ENCODE peak calls at places on chromosomes 12 and 14, in nine cellular contexts. One of them, this sample, is unnamed.

GRCh38 chr12:106416273-106416672 is 58.7 kb downstream of the POLR3B start:
- DNase-seq in right atrium auricular region: no peak
- DNase-seq in fibroblast of mammary gland: no peak
- DNase-seq in psoas muscle: no peak
- DNase-seq in cardiac muscle cell: peak
- DNase-seq in AG10803: peak
- DNase-seq in right lobe of liver: no peak
- DNase-seq in stomach: no peak
- DNase-seq in mammary epithelial cell: no peak
- DNase-seq in this sample: no peak

GRCh38 chr12:125262866-125263265 is 197.6 kb downstream of the AACS start:
- DNase-seq in right atrium auricular region: no peak
- DNase-seq in fibroblast of mammary gland: no peak
- DNase-seq in psoas muscle: no peak
- DNase-seq in cardiac muscle cell: no peak
- DNase-seq in AG10803: no peak
- DNase-seq in right lobe of liver: no peak
- DNase-seq in stomach: no peak
- DNase-seq in mammary epithelial cell: no peak
- DNase-seq in this sample: no peak

GRCh38 chr12:130589391-130590317 is 126.4 kb downstream of the RIMBP2 start:
- DNase-seq in right atrium auricular region: no peak
- DNase-seq in fibroblast of mammary gland: no peak
- DNase-seq in psoas muscle: no peak
- DNase-seq in cardiac muscle cell: no peak
- DNase-seq in AG10803: no peak
- DNase-seq in right lobe of liver: no peak
- DNase-seq in stomach: no peak
- DNase-seq in mammary epithelial cell: no peak
- DNase-seq in this sample: peak

GRCh38 chr12:537772-538171 is 78.0 kb downstream of the B4GALNT3 start:
- DNase-seq in right atrium auricular region: no peak
- DNase-seq in fibroblast of mammary gland: no peak
- DNase-seq in psoas muscle: no peak
- DNase-seq in cardiac muscle cell: no peak
- DNase-seq in AG10803: no peak
- DNase-seq in right lobe of liver: no peak
- DNase-seq in stomach: peak
- DNase-seq in mammary epithelial cell: peak
- DNase-seq in this sample: no peak

GRCh38 chr14:104932676-104933631 is 8.3 kb downstream of the PLD4 start:
- DNase-seq in right atrium auricular region: peak
- DNase-seq in fibroblast of mammary gland: peak
- DNase-seq in psoas muscle: peak
- DNase-seq in cardiac muscle cell: peak
- DNase-seq in AG10803: peak
- DNase-seq in right lobe of liver: peak
- DNase-seq in stomach: peak
- DNase-seq in mammary epithelial cell: peak
- DNase-seq in this sample: peak

GRCh38 chr12:26786491-26787124 is 46.4 kb downstream of the ITPR2 start:
- DNase-seq in right atrium auricular region: no peak
- DNase-seq in fibroblast of mammary gland: peak
- DNase-seq in psoas muscle: no peak
- DNase-seq in cardiac muscle cell: no peak
- DNase-seq in AG10803: no peak
- DNase-seq in right lobe of liver: no peak
- DNase-seq in stomach: no peak
- DNase-seq in mammary epithelial cell: no peak
- DNase-seq in this sample: no peak

GRCh38 chr12:63045020-63045860 is 105.8 kb downstream of the AVPR1A start:
- DNase-seq in right atrium auricular region: no peak
- DNase-seq in fibroblast of mammary gland: peak
- DNase-seq in psoas muscle: no peak
- DNase-seq in cardiac muscle cell: peak
- DNase-seq in AG10803: peak
- DNase-seq in right lobe of liver: no peak
- DNase-seq in stomach: no peak
- DNase-seq in mammary epithelial cell: peak
- DNase-seq in this sample: no peak

GRCh38 chr12:50732591-50732990 is 31.3 kb upstream of the ATF1 start:
- DNase-seq in right atrium auricular region: no peak
- DNase-seq in fibroblast of mammary gland: peak
- DNase-seq in psoas muscle: no peak
- DNase-seq in cardiac muscle cell: peak
- DNase-seq in AG10803: peak
- DNase-seq in right lobe of liver: no peak
- DNase-seq in stomach: no peak
- DNase-seq in mammary epithelial cell: peak
- DNase-seq in this sample: no peak

GRCh38 chr12:55938826-55939501 is 8.0 kb downstream of the DGKA start:
- DNase-seq in right atrium auricular region: no peak
- DNase-seq in fibroblast of mammary gland: no peak
- DNase-seq in psoas muscle: no peak
- DNase-seq in cardiac muscle cell: no peak
- DNase-seq in AG10803: no peak
- DNase-seq in right lobe of liver: no peak
- DNase-seq in stomach: no peak
- DNase-seq in mammary epithelial cell: no peak
- DNase-seq in this sample: no peak

GRCh38 chr12:56338643-56339422 is at the start of gene IL23A:
- DNase-seq in right atrium auricular region: no peak
- DNase-seq in fibroblast of mammary gland: no peak
- DNase-seq in psoas muscle: no peak
- DNase-seq in cardiac muscle cell: no peak
- DNase-seq in AG10803: no peak
- DNase-seq in right lobe of liver: no peak
- DNase-seq in stomach: no peak
- DNase-seq in mammary epithelial cell: peak
- DNase-seq in this sample: peak

DNA sequence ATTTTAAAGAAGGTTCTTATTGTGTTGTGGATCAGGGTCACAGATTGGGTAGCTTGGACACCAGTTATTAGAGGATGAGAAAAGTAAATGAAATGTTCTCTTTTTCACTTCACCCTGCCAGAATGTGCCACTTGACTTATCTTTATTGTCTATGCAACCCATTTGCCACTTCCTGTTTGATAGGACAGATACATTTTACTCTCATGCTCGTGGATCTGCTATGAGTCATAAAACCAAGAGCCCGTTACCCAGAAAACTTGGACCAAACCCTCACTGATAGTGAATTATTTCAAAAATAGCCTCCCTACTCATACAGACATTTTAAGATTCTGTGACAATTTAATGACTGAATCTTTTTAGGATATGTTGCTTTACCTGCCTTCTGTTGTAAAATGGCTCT is 1.8 kb downstream of the ISCA2 start:
- DNase-seq in right atrium auricular region: no peak
- DNase-seq in fibroblast of mammary gland: no peak
- DNase-seq in psoas muscle: no peak
- DNase-seq in cardiac muscle cell: no peak
- DNase-seq in AG10803: no peak
- DNase-seq in right lobe of liver: no peak
- DNase-seq in stomach: no peak
- DNase-seq in mammary epithelial cell: no peak
- DNase-seq in this sample: no peak
- H3K4me3 ChIP-seq in right atrium auricular region: no peak
- H3K4me3 ChIP-seq in fibroblast of mammary gland: no peak
- H3K4me3 ChIP-seq in psoas muscle: no peak
- H3K4me3 ChIP-seq in cardiac muscle cell: no peak
- H3K4me3 ChIP-seq in AG10803: no peak
- H3K4me3 ChIP-seq in right lobe of liver: no peak
- H3K4me3 ChIP-seq in stomach: no peak
- H3K4me3 ChIP-seq in mammary epithelial cell: no peak
- H3K4me3 ChIP-seq in this sample: no peak

DNA sequence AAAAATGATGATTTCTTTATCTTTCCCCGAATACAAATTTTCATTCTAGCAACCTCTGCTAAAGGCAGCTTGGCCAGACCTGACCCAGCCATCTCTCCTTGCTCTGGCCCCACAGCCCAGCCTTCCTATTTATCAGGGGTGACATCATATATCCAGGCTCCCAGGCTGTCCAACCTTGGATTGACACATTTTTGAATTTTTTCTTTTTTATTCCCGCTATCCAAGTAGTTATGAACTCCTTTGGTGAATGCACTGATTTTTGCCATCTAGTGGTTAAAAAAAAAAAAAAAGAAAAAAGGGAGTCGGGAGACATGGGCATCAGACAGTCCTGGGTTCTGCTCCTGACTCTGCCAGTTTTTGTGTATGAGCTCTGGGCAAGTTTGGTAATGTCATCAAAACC is 120.5 kb downstream of the PTPN11 start:
- DNase-seq in right atrium auricular region: no peak
- DNase-seq in fibroblast of mammary gland: no peak
- DNase-seq in psoas muscle: no peak
- DNase-seq in cardiac muscle cell: no peak
- DNase-seq in AG10803: no peak
- DNase-seq in right lobe of liver: no peak
- DNase-seq in stomach: no peak
- DNase-seq in mammary epithelial cell: no peak
- DNase-seq in this sample: no peak
- TF ChIP-seq CTCF in right atrium auricular region: no peak
- TF ChIP-seq CTCF in fibroblast of mammary gland: peak
- TF ChIP-seq CTCF in psoas muscle: no peak
- TF ChIP-seq CTCF in cardiac muscle cell: peak
- TF ChIP-seq CTCF in AG10803: no peak
- TF ChIP-seq CTCF in right lobe of liver: no peak
- TF ChIP-seq CTCF in stomach: no peak
- TF ChIP-seq CTCF in mammary epithelial cell: no peak
- TF ChIP-seq CTCF in this sample: no peak

GRCh38 chr14:100827140-100827517 is 1.2 kb downstream of the MEG3 start:
- DNase-seq in right atrium auricular region: no peak
- DNase-seq in fibroblast of mammary gland: no peak
- DNase-seq in psoas muscle: no peak
- DNase-seq in cardiac muscle cell: peak
- DNase-seq in AG10803: no peak
- DNase-seq in right lobe of liver: no peak
- DNase-seq in stomach: no peak
- DNase-seq in mammary epithelial cell: no peak
- DNase-seq in this sample: no peak

GRCh38 chr14:100826371-100827139 is 637 bp downstream of the MEG3 start:
- DNase-seq in right atrium auricular region: no peak
- DNase-seq in fibroblast of mammary gland: no peak
- DNase-seq in psoas muscle: no peak
- DNase-seq in cardiac muscle cell: no peak
- DNase-seq in AG10803: peak
- DNase-seq in right lobe of liver: no peak
- DNase-seq in stomach: no peak
- DNase-seq in mammary epithelial cell: no peak
- DNase-seq in this sample: no peak

GRCh38 chr14:100828448-100828834 is 2.5 kb downstream of the MEG3 start:
- DNase-seq in right atrium auricular region: no peak
- DNase-seq in fibroblast of mammary gland: no peak
- DNase-seq in psoas muscle: no peak
- DNase-seq in cardiac muscle cell: no peak
- DNase-seq in AG10803: no peak
- DNase-seq in right lobe of liver: no peak
- DNase-seq in stomach: no peak
- DNase-seq in mammary epithelial cell: no peak
- DNase-seq in this sample: no peak

GRCh38 chr14:100825691-100826331 is at the start of gene MEG3:
- DNase-seq in right atrium auricular region: peak
- DNase-seq in fibroblast of mammary gland: peak
- DNase-seq in psoas muscle: peak
- DNase-seq in cardiac muscle cell: peak
- DNase-seq in AG10803: peak
- DNase-seq in right lobe of liver: no peak
- DNase-seq in stomach: no peak
- DNase-seq in mammary epithelial cell: no peak
- DNase-seq in this sample: no peak

DNA sequence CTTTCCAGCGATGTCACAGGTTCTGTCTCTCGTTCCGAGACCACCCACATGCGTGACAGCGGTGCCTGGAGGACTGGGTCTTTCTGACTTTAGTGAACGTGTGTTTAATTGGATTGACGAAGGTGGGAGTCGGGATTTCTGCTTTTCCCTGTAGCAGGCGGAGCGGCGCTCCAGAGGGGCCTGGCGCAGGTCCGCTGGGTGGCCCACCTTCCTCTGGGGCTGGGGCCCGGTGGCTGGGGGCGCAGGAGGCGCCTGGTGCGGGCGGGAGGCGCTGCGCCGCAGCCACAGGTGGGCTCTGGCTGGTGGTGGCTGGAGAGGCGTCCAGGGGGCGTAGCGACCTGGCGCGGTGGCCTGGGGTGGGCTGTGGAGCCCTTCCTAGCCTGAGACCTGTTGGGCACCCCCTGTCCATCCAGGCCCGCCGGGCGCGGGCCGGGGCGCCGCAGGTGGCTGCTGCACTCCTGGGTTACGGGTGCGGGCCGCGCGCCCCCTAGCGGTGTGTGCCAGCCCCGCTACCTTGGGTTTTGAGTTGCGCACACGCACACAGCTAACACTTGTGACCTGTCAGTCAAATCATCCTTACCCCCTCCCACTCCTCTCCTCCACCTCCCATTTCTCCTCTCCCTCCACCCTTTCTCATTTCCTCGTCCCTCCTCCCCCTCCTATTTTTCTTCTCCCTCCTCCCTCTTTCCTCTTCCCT is 2.0 kb downstream of the MEG3 start:
- DNase-seq in right atrium auricular region: no peak
- DNase-seq in fibroblast of mammary gland: peak
- DNase-seq in psoas muscle: no peak
- DNase-seq in cardiac muscle cell: peak
- DNase-seq in AG10803: peak
- DNase-seq in right lobe of liver: no peak
- DNase-seq in stomach: no peak
- DNase-seq in mammary epithelial cell: peak
- DNase-seq in this sample: no peak
- H3K4me3 ChIP-seq in right atrium auricular region: peak
- H3K4me3 ChIP-seq in fibroblast of mammary gland: peak
- H3K4me3 ChIP-seq in psoas muscle: peak
- H3K4me3 ChIP-seq in cardiac muscle cell: no peak
- H3K4me3 ChIP-seq in AG10803: peak
- H3K4me3 ChIP-seq in right lobe of liver: no peak
- H3K4me3 ChIP-seq in stomach: peak
- H3K4me3 ChIP-seq in mammary epithelial cell: peak
- H3K4me3 ChIP-seq in this sample: no peak

GRCh38 chr12:75977952-75978671 is 53.5 kb downstream of the PHLDA1 start:
- DNase-seq in right atrium auricular region: peak
- DNase-seq in fibroblast of mammary gland: peak
- DNase-seq in psoas muscle: no peak
- DNase-seq in cardiac muscle cell: peak
- DNase-seq in AG10803: peak
- DNase-seq in right lobe of liver: peak
- DNase-seq in stomach: peak
- DNase-seq in mammary epithelial cell: peak
- DNase-seq in this sample: peak
- TF ChIP-seq CTCF in right atrium auricular region: no peak
- TF ChIP-seq CTCF in fibroblast of mammary gland: no peak
- TF ChIP-seq CTCF in psoas muscle: no peak
- TF ChIP-seq CTCF in cardiac muscle cell: no peak
- TF ChIP-seq CTCF in AG10803: peak
- TF ChIP-seq CTCF in right lobe of liver: no peak
- TF ChIP-seq CTCF in stomach: no peak
- TF ChIP-seq CTCF in mammary epithelial cell: no peak
- TF ChIP-seq CTCF in this sample: no peak

DNA sequence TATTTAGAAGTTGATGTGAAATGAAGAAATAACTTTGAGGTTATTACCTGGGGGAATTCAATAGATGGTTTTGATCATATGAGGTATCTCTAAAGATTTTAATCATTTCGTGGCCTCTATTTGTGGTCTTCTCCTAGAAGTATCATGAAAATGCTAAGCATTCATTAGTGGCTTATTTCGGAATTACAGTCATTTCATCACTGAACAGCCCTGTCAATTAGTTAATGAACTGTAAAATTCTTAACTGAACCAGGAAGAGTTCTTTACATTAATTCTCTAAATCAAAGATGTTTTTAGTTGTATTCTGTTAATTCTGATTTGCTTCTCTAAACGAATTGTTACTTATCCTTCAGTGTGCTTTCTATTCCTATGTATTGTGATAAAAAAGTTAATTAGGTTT is 248.9 kb downstream of the PAX9 start:
- DNase-seq in right atrium auricular region: no peak
- DNase-seq in fibroblast of mammary gland: no peak
- DNase-seq in psoas muscle: no peak
- DNase-seq in cardiac muscle cell: no peak
- DNase-seq in AG10803: no peak
- DNase-seq in right lobe of liver: no peak
- DNase-seq in stomach: no peak
- DNase-seq in mammary epithelial cell: no peak
- DNase-seq in this sample: no peak
- H3K4me3 ChIP-seq in right atrium auricular region: no peak
- H3K4me3 ChIP-seq in fibroblast of mammary gland: no peak
- H3K4me3 ChIP-seq in psoas muscle: no peak
- H3K4me3 ChIP-seq in cardiac muscle cell: no peak
- H3K4me3 ChIP-seq in AG10803: no peak
- H3K4me3 ChIP-seq in right lobe of liver: no peak
- H3K4me3 ChIP-seq in stomach: no peak
- H3K4me3 ChIP-seq in mammary epithelial cell: no peak
- H3K4me3 ChIP-seq in this sample: no peak